ENCODE peak calls at places on chromosomes 11 and 22, in six cellular contexts. C, A, N, Z, L and S are unnamed samples.

GRCh38 chr11:29256580-29256979 is 760.2 kb downstream of the KCNA4 start:
- DNase-seq in C (no peak), Z (no peak), N (no peak), L (no peak), A (no peak), S (no peak)

GRCh38 chr11:117973446-117973922 is 12.7 kb upstream of the IL10RA start:
- DNase-seq in Z (no peak), L (no peak), N (no peak), A (no peak), C (no peak), S (no peak)

GRCh38 chr11:113189909-113190667 is 124.3 kb upstream of the TTC12 start:
- DNase-seq in N (peak), Z (no peak), A (no peak), C (no peak), L (peak), S (no peak)

GRCh38 chr11:62678433-62678769 is 472 bp downstream of the UBXN1 start:
- DNase-seq in N (no peak), A (no peak), Z (no peak), C (no peak), L (no peak), S (no peak)

GRCh38 chr11:45025716-45026492 is 75.2 kb upstream of the TP53I11 start:
- DNase-seq in Z (peak), C (no peak), N (no peak), L (no peak), A (no peak), S (no peak)

GRCh38 chr11:124643605-124644425 is 21.2 kb downstream of the TBRG1 start:
- DNase-seq in N (peak), C (no peak), A (peak), Z (no peak), L (no peak), S (no peak)

GRCh38 chr22:33476206-33476605 is 418.0 kb upstream of the SYN3 start:
- DNase-seq in L (no peak), Z (no peak), N (no peak), C (no peak), A (no peak), S (no peak)

GRCh38 chr11:58639103-58639502 is 16.6 kb downstream of the CNTF start:
- DNase-seq in A (no peak), L (no peak), N (no peak), Z (no peak), C (no peak), S (no peak)

GRCh38 chr11:94545641-94546470 is 2.1 kb downstream of the FUT4 start:
- DNase-seq in L (peak), A (no peak), C (no peak), N (no peak), Z (no peak), S (no peak)

GRCh38 chr11:36577859-36578258 is 10.1 kb downstream of the RAG1 start:
- DNase-seq in A (no peak), C (no peak), Z (no peak), N (no peak), L (no peak), S (no peak)

GRCh38 chr22:45997077-45997774 is 20.3 kb upstream of the WNT7B start:
- DNase-seq in A (peak), Z (peak), L (peak), N (peak), C (no peak), S (no peak)

GRCh38 chr11:72643547-72643946 is 30.7 kb downstream of the PDE2A start:
- DNase-seq in N (no peak), A (no peak), C (no peak), Z (no peak), L (no peak), S (peak)

GRCh38 chr11:121328213-121328966 is 35.8 kb downstream of the SC5D start:
- DNase-seq in Z (no peak), N (no peak), L (no peak), C (no peak), A (no peak), S (no peak)

GRCh38 chr22:46267431-46268279 is at the start of gene TTC38:
- DNase-seq in L (peak), Z (peak), N (peak), A (no peak), C (no peak), S (peak)

GRCh38 chr11:73267122-73267846 is 4.9 kb upstream of the P2RY6 start:
- DNase-seq in N (no peak), L (no peak), C (no peak), Z (peak), A (no peak), S (no peak)

GRCh38 chr11:128804481-128804880 is 62.6 kb downstream of the KCNJ1 start:
- DNase-seq in C (no peak), A (no peak), Z (no peak), N (no peak), L (peak), S (no peak)

GRCh38 chr11:75873417-75874148 is 58.6 kb downstream of the UVRAG start:
- DNase-seq in N (no peak), Z (no peak), C (no peak), L (no peak), A (no peak), S (no peak)

GRCh38 chr22:50586416-50586815 is 3.8 kb upstream of the CHKB start:
- DNase-seq in Z (no peak), C (no peak), N (no peak), L (no peak), A (no peak), S (no peak)

GRCh38 chr22:44583076-44583760 is 85.2 kb upstream of the RTL6 start:
- DNase-seq in N (no peak), A (no peak), C (no peak), L (no peak), Z (peak), S (no peak)

GRCh38 chr11:29135504-29135903 is 881.3 kb downstream of the KCNA4 start:
- DNase-seq in N (no peak), C (no peak), L (no peak), Z (no peak), A (no peak), S (peak)

GRCh38 chr11:126284829-126285228 is 1.9 kb downstream of the TIRAP start:
- DNase-seq in Z (no peak), A (peak), L (no peak), C (no peak), N (peak), S (peak)